ENCODE peak calls at places on chromosomes 16 and 17, in nine cellular contexts. One of them, this sample, is unnamed. For H3K4me1, the result is how much of the 10 kb centered on the place peaks cover.

GRCh38 chr16:67961551-67961957 is 6.9 kb downstream of the SLC12A4 start:
- DNase-seq in A549: no peak
- DNase-seq in esophagus squamous epithelium: no peak
- DNase-seq in tibial nerve: no peak
- DNase-seq in ovary: no peak
- DNase-seq in HCT116: no peak
- DNase-seq in stomach: peak
- DNase-seq in HepG2: no peak
- DNase-seq in breast epithelium: peak
- DNase-seq in this sample: no peak

GRCh38 chr16:69741519-69741918 is 13.2 kb downstream of the NOB1 start:
- DNase-seq in A549: no peak
- DNase-seq in esophagus squamous epithelium: no peak
- DNase-seq in tibial nerve: no peak
- DNase-seq in ovary: no peak
- DNase-seq in HCT116: no peak
- DNase-seq in stomach: no peak
- DNase-seq in HepG2: no peak
- DNase-seq in breast epithelium: no peak
- DNase-seq in this sample: no peak

GRCh38 chr17:55246583-55246982 is 18.2 kb upstream of the HLF start:
- DNase-seq in A549: no peak
- DNase-seq in esophagus squamous epithelium: no peak
- DNase-seq in tibial nerve: no peak
- DNase-seq in ovary: no peak
- DNase-seq in HCT116: no peak
- DNase-seq in stomach: no peak
- DNase-seq in HepG2: no peak
- DNase-seq in breast epithelium: no peak
- DNase-seq in this sample: no peak

GRCh38 chr17:14813649-14814048 is 451.5 kb downstream of the PMP22 start:
- DNase-seq in A549: peak
- DNase-seq in esophagus squamous epithelium: no peak
- DNase-seq in tibial nerve: no peak
- DNase-seq in ovary: no peak
- DNase-seq in HCT116: no peak
- DNase-seq in stomach: no peak
- DNase-seq in HepG2: peak
- DNase-seq in breast epithelium: no peak
- DNase-seq in this sample: peak

GRCh38 chr16:54244061-54244886 is 42.3 kb downstream of the IRX3 start:
- DNase-seq in A549: no peak
- DNase-seq in esophagus squamous epithelium: no peak
- DNase-seq in tibial nerve: no peak
- DNase-seq in ovary: no peak
- DNase-seq in HCT116: no peak
- DNase-seq in stomach: no peak
- DNase-seq in HepG2: peak
- DNase-seq in breast epithelium: no peak
- DNase-seq in this sample: no peak

GRCh38 chr17:82095777-82096708 is 2.0 kb downstream of the FASN start:
- DNase-seq in A549: no peak
- DNase-seq in esophagus squamous epithelium: no peak
- DNase-seq in tibial nerve: no peak
- DNase-seq in ovary: peak
- DNase-seq in HCT116: no peak
- DNase-seq in stomach: no peak
- DNase-seq in HepG2: no peak
- DNase-seq in breast epithelium: no peak
- DNase-seq in this sample: no peak

GRCh38 chr17:51559778-51560177 is 299.4 kb downstream of the UTP18 start:
- DNase-seq in A549: no peak
- DNase-seq in esophagus squamous epithelium: no peak
- DNase-seq in tibial nerve: no peak
- DNase-seq in ovary: no peak
- DNase-seq in HCT116: no peak
- DNase-seq in stomach: no peak
- DNase-seq in HepG2: no peak
- DNase-seq in breast epithelium: no peak
- DNase-seq in this sample: no peak

GRCh38 chr16:63530974-63531373 is 1494.7 kb upstream of the CDH8 start:
- DNase-seq in A549: no peak
- DNase-seq in esophagus squamous epithelium: no peak
- DNase-seq in tibial nerve: no peak
- DNase-seq in ovary: no peak
- DNase-seq in HCT116: no peak
- DNase-seq in stomach: no peak
- DNase-seq in HepG2: no peak
- DNase-seq in breast epithelium: no peak
- DNase-seq in this sample: no peak

GRCh38 chr17:218711-219110 is 37.3 kb upstream of the DOC2B start:
- DNase-seq in A549: no peak
- DNase-seq in esophagus squamous epithelium: no peak
- DNase-seq in tibial nerve: no peak
- DNase-seq in ovary: peak
- DNase-seq in HCT116: no peak
- DNase-seq in stomach: no peak
- DNase-seq in HepG2: no peak
- DNase-seq in breast epithelium: no peak
- DNase-seq in this sample: no peak

GRCh38 chr16:80065565-80065964 is 465.0 kb upstream of the MAF start:
- DNase-seq in A549: peak
- DNase-seq in esophagus squamous epithelium: no peak
- DNase-seq in tibial nerve: no peak
- DNase-seq in ovary: no peak
- DNase-seq in HCT116: no peak
- DNase-seq in stomach: no peak
- DNase-seq in HepG2: no peak
- DNase-seq in breast epithelium: no peak
- DNase-seq in this sample: no peak

GRCh38 chr17:42221886-42222745 is 27.8 kb upstream of the GHDC start:
- DNase-seq in A549: peak
- DNase-seq in esophagus squamous epithelium: peak
- DNase-seq in tibial nerve: no peak
- DNase-seq in ovary: no peak
- DNase-seq in HCT116: peak
- DNase-seq in stomach: peak
- DNase-seq in HepG2: peak
- DNase-seq in breast epithelium: no peak
- DNase-seq in this sample: no peak

GRCh38 chr17:3002538-3003301 is 60.7 kb downstream of the OR1D5 start:
- DNase-seq in A549: no peak
- DNase-seq in esophagus squamous epithelium: no peak
- DNase-seq in tibial nerve: no peak
- DNase-seq in ovary: no peak
- DNase-seq in HCT116: no peak
- DNase-seq in stomach: peak
- DNase-seq in HepG2: no peak
- DNase-seq in breast epithelium: no peak
- DNase-seq in this sample: no peak

GRCh38 chr17:40371261-40371929 is 6.9 kb upstream of the GJD3 start:
- DNase-seq in A549: peak
- DNase-seq in esophagus squamous epithelium: no peak
- DNase-seq in tibial nerve: no peak
- DNase-seq in ovary: no peak
- DNase-seq in HCT116: peak
- DNase-seq in stomach: no peak
- DNase-seq in HepG2: peak
- DNase-seq in breast epithelium: no peak
- DNase-seq in this sample: no peak

GRCh38 chr17:71203953-71204352 is 916.9 kb upstream of the SOX9 start:
- DNase-seq in A549: no peak
- DNase-seq in esophagus squamous epithelium: no peak
- DNase-seq in tibial nerve: no peak
- DNase-seq in ovary: no peak
- DNase-seq in HCT116: no peak
- DNase-seq in stomach: no peak
- DNase-seq in HepG2: no peak
- DNase-seq in breast epithelium: no peak
- DNase-seq in this sample: no peak

DNA sequence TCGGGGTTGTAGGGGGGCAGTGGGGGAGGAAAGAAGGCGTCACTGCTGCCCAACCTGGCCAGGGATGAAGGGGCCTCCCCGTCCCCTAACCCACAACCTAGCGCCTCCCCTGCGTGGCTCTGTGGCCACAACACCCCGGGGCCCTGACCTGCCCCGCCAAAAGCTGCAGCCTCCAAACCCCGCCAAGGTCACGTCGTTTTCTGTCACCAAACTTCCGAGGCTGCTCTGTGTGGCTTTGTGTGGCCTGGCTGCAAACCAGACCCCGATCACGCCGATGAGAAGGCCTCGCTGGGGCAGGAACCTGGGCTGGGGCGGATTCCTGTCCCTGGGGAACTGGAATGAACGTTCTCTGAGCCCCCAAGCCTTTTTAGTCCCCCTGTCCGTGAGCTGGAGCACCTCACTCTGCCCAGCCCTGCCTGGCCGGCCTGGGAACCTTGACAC is 30.5 kb upstream of the CIBAR2 start:
- DNase-seq in A549: no peak
- DNase-seq in esophagus squamous epithelium: no peak
- DNase-seq in tibial nerve: no peak
- DNase-seq in ovary: no peak
- DNase-seq in HCT116: no peak
- DNase-seq in stomach: no peak
- DNase-seq in HepG2: no peak
- DNase-seq in breast epithelium: no peak
- DNase-seq in this sample: no peak
- TF ChIP-seq POLR2A in A549: no peak
- TF ChIP-seq POLR2A in esophagus squamous epithelium: no peak
- TF ChIP-seq POLR2A in tibial nerve: no peak
- TF ChIP-seq POLR2A in ovary: no peak
- TF ChIP-seq POLR2A in HCT116: no peak
- TF ChIP-seq POLR2A in stomach: no peak
- TF ChIP-seq POLR2A in HepG2: no peak
- TF ChIP-seq POLR2A in breast epithelium: no peak
- TF ChIP-seq POLR2A in this sample: no peak

GRCh38 chr16:48620445-48620844 is 10.5 kb upstream of the N4BP1 start:
- DNase-seq in A549: no peak
- DNase-seq in esophagus squamous epithelium: no peak
- DNase-seq in tibial nerve: no peak
- DNase-seq in ovary: no peak
- DNase-seq in HCT116: no peak
- DNase-seq in stomach: peak
- DNase-seq in HepG2: no peak
- DNase-seq in breast epithelium: no peak
- DNase-seq in this sample: no peak
- H3K4me1 ChIP-seq in A549: under half
- H3K4me1 ChIP-seq in esophagus squamous epithelium: under half
- H3K4me1 ChIP-seq in tibial nerve: under half
- H3K4me1 ChIP-seq in ovary: under half
- H3K4me1 ChIP-seq in HCT116: under half
- H3K4me1 ChIP-seq in stomach: under half
- H3K4me1 ChIP-seq in HepG2: under half
- H3K4me1 ChIP-seq in breast epithelium: under half
- H3K4me1 ChIP-seq in this sample: under half

GRCh38 chr16:31201511-31202401 is 804 bp downstream of the PYCARD start:
- DNase-seq in A549: no peak
- DNase-seq in esophagus squamous epithelium: no peak
- DNase-seq in tibial nerve: no peak
- DNase-seq in ovary: no peak
- DNase-seq in HCT116: no peak
- DNase-seq in stomach: peak
- DNase-seq in HepG2: no peak
- DNase-seq in breast epithelium: no peak
- DNase-seq in this sample: no peak
- TF ChIP-seq POLR2A in A549: no peak
- TF ChIP-seq POLR2A in esophagus squamous epithelium: no peak
- TF ChIP-seq POLR2A in tibial nerve: no peak
- TF ChIP-seq POLR2A in ovary: no peak
- TF ChIP-seq POLR2A in HCT116: no peak
- TF ChIP-seq POLR2A in stomach: no peak
- TF ChIP-seq POLR2A in HepG2: no peak
- TF ChIP-seq POLR2A in breast epithelium: no peak
- TF ChIP-seq POLR2A in this sample: no peak

GRCh38 chr16:8865145-8865882 is 3.5 kb downstream of the CARHSP1 start:
- DNase-seq in A549: no peak
- DNase-seq in esophagus squamous epithelium: no peak
- DNase-seq in tibial nerve: no peak
- DNase-seq in ovary: no peak
- DNase-seq in HCT116: no peak
- DNase-seq in stomach: no peak
- DNase-seq in HepG2: no peak
- DNase-seq in breast epithelium: no peak
- DNase-seq in this sample: no peak

GRCh38 chr16:8862309-8863130 is 6.3 kb downstream of the CARHSP1 start:
- DNase-seq in A549: no peak
- DNase-seq in esophagus squamous epithelium: no peak
- DNase-seq in tibial nerve: no peak
- DNase-seq in ovary: no peak
- DNase-seq in HCT116: no peak
- DNase-seq in stomach: no peak
- DNase-seq in HepG2: no peak
- DNase-seq in breast epithelium: no peak
- DNase-seq in this sample: no peak

GRCh38 chr16:8864480-8864879 is 4.3 kb downstream of the CARHSP1 start:
- DNase-seq in A549: no peak
- DNase-seq in esophagus squamous epithelium: no peak
- DNase-seq in tibial nerve: no peak
- DNase-seq in ovary: no peak
- DNase-seq in HCT116: no peak
- DNase-seq in stomach: no peak
- DNase-seq in HepG2: no peak
- DNase-seq in breast epithelium: no peak
- DNase-seq in this sample: no peak

GRCh38 chr16:8861563-8862308 is 7.1 kb downstream of the CARHSP1 start:
- DNase-seq in A549: no peak
- DNase-seq in esophagus squamous epithelium: no peak
- DNase-seq in tibial nerve: peak
- DNase-seq in ovary: peak
- DNase-seq in HCT116: no peak
- DNase-seq in stomach: no peak
- DNase-seq in HepG2: peak
- DNase-seq in breast epithelium: no peak
- DNase-seq in this sample: no peak

DNA sequence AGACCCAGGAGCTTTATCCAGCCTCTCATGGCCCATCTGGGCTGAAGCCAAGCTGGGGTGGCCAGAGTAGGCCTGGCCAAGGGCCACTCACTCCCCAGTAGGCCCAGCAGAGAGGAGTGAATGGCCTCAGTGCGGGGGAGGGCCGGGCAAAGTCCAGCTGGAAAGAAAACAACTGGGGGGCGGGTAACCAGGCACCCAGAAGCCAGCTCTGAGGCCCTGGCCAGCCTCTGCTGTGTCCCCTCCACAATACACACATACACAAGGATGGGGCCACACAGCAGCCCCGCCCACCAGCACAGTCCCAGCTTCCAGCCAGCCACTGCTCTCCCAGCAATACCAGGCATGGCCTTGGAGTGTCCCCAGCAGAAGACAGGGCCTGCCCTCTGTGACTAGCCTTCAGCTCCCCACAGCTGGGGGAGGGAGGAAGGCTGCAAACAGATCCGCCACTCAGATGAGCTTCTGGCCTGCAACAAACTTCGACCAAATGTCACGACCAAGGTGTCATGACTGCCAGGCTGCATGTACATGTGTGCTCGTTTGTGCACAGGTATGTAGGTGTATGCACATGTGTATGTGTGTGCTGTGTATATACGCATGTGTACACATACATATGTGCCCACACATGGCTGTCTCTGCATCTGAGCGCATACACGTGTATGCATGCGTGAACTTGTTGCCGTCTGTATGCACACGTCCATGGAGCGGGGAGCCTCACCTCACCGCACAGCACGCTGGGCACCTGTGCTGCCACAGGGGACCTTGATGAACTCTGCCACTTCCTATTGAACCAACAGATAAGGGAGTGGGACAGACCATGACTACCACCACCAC is 5.0 kb downstream of the CARHSP1 start:
- DNase-seq in A549: peak
- DNase-seq in esophagus squamous epithelium: no peak
- DNase-seq in tibial nerve: peak
- DNase-seq in ovary: no peak
- DNase-seq in HCT116: no peak
- DNase-seq in stomach: peak
- DNase-seq in HepG2: peak
- DNase-seq in breast epithelium: no peak
- DNase-seq in this sample: no peak
- H3K4me1 ChIP-seq in A549: half or more
- H3K4me1 ChIP-seq in esophagus squamous epithelium: under half
- H3K4me1 ChIP-seq in tibial nerve: half or more
- H3K4me1 ChIP-seq in ovary: under half
- H3K4me1 ChIP-seq in HCT116: half or more
- H3K4me1 ChIP-seq in stomach: half or more
- H3K4me1 ChIP-seq in HepG2: half or more
- H3K4me1 ChIP-seq in breast epithelium: under half
- H3K4me1 ChIP-seq in this sample: half or more

This sample was measured in esophagus muscularis mucosa.